ENCODE peak calls at places on chromosomes 5 and 9, in five cellular contexts. I, D, X, A and C are unnamed samples.

GRCh38 chr9:119167267-119167666 is 202.0 kb downstream of the BRINP1 start:
- DNase-seq in I (no peak), D (no peak), X (no peak), A (no peak), C (no peak)

GRCh38 chr9:113482991-113483675 is 19.6 kb downstream of the RGS3 start:
- DNase-seq in I (no peak), D (no peak), X (no peak), A (no peak), C (no peak)

GRCh38 chr5:172678902-172679301 is 37.8 kb downstream of the NEURL1B start:
- DNase-seq in I (no peak), D (no peak), X (no peak), A (no peak), C (no peak)

GRCh38 chr9:136693490-136694162 is 6.4 kb upstream of the AGPAT2 start:
- DNase-seq in I (no peak), D (no peak), X (peak; percentile 16), A (no peak), C (no peak)

GRCh38 chr5:90558344-90559192 is at the start of gene ADGRV1:
- DNase-seq in I (no peak), D (no peak), X (peak; percentile 78), A (no peak), C (no peak)

GRCh38 chr5:137191179-137191578 is 307.9 kb downstream of the SPOCK1 start:
- DNase-seq in I (no peak), D (no peak), X (peak; percentile 15), A (no peak), C (no peak)

GRCh38 chr5:1515921-1516571 is 7.7 kb downstream of the LPCAT1 start:
- DNase-seq in I (no peak), D (no peak), X (no peak), A (no peak), C (peak; percentile 55)

GRCh38 chr9:35611230-35611797 is 6.3 kb downstream of the TESK1 start:
- DNase-seq in I (no peak), D (no peak), X (peak; percentile 38), A (no peak), C (peak; percentile 50)

GRCh38 chr5:147830035-147830434 is 1.4 kb downstream of the SPINK1 start:
- DNase-seq in I (no peak), D (no peak), X (no peak), A (no peak), C (no peak)

GRCh38 chr5:32074401-32074800 is 99.7 kb downstream of the GOLPH3 start:
- DNase-seq in I (no peak), D (no peak), X (no peak), A (no peak), C (no peak)

GRCh38 chr9:19411316-19411715 is 2.5 kb downstream of the ACER2 start:
- DNase-seq in I (no peak), D (no peak), X (no peak), A (peak; percentile 3), C (no peak)

GRCh38 chr5:172216345-172216744 is 22.4 kb downstream of the EFCAB9 start:
- DNase-seq in I (no peak), D (no peak), X (no peak), A (no peak), C (no peak)

GRCh38 chr9:6759114-6759977 is 1.6 kb downstream of the KDM4C start:
- DNase-seq in I (no peak), D (no peak), X (peak; percentile 91), A (peak; percentile 44), C (peak; percentile 47)

GRCh38 chr9:29211681-29212589 is 1638.7 kb upstream of the C9orf72 start:
- DNase-seq in I (no peak), D (no peak), X (peak; percentile 7), A (no peak), C (no peak)

GRCh38 chr9:29214162-29214520 is 1640.9 kb upstream of the C9orf72 start:
- DNase-seq in I (no peak), D (no peak), X (peak; percentile 51), A (no peak), C (no peak)

GRCh38 chr9:29214702-29215248 is 1641.5 kb upstream of the C9orf72 start:
- DNase-seq in I (no peak), D (no peak), X (no peak), A (no peak), C (no peak)

GRCh38 chr9:29212590-29213373 is 1639.5 kb upstream of the C9orf72 start:
- DNase-seq in I (no peak), D (no peak), X (no peak), A (no peak), C (no peak)

DNA sequence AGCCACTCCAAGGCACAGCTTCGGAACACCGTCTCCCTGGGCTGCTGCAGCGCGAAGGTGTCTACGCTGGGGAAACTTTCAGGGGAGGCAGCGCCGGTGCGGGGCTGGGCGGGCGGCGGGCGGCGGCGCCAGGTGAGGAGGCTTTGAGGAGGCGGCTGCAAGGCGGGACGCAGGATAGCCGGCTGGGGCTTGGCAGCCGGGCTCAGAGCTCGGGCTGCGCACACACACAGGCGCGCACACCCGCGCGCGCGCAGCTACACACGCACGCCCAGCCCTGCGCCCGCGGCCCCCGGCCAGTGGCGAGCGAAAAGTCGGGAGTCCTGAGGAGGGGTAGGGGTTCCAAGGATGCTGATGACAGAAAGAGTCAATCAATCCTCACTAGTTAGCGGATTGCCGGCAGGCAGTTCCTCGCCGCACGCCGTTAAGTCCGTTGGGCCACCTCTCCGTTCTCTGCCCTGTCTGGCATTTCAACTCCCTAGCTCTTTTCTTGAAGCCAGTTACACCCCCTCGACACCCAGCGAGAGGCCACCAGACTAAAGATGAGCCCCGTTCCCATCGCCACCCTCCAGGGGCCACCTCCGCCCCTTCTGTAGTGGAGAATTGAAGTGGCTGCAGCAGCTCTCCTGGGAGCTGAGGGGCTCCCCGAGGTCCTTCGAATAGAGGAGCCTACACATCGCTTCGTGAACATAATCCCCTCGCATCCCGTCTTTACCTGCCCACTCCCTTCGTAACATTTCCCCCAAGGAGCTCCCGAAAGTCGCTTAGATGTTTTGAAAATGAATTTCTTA is 1640.3 kb upstream of the C9orf72 start:
- DNase-seq in I (no peak), D (no peak), X (peak; percentile 10), A (no peak), C (no peak)
- H3K4me3 ChIP-seq in I (no peak within 1 kb of the TSS), D (peak within 1 kb of the TSS; percentile 59), X (peak within 1 kb of the TSS; percentile 46), A (no peak within 1 kb of the TSS), C (no peak within 1 kb of the TSS)

DNA sequence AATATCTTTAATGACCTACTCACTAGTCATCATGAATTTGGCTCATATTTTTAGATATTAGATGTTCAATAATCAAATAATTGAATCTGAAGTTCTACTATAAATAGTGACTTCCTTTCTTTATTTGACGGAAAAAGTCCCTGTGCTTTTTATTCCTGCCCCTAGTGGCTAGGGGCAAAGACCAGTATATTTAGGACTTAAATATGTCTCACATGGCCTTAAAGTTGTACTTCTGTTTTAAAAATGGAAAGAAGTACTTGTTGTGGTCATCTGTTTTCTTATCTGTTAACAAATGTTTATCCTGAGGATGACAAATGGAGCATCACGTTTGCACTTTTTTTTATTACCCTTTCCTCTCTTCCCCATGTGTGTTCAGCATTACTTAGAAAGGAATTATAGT is 89.2 kb upstream of the GRHPR start:
- DNase-seq in I (no peak), D (no peak), X (no peak), A (no peak), C (no peak)
- TF ChIP-seq CTCF in I (no peak), D (no peak), X (peak; percentile 11), A (peak; percentile 11), C (no peak)

GRCh38 chr5:64707191-64707590 is 16.9 kb downstream of the SHISAL2B start:
- DNase-seq in I (no peak), D (no peak), X (no peak), A (no peak), C (no peak)
- H3K4me3 ChIP-seq in I (no peak overlapping the region), D (no peak overlapping the region), X (no peak overlapping the region), A (no peak overlapping the region), C (no peak overlapping the region)

GRCh38 chr5:65811004-65811403 is 89.0 kb downstream of the NLN start:
- DNase-seq in I (no peak), D (no peak), X (peak; percentile 78), A (no peak), C (no peak)
- TF ChIP-seq CTCF in I (no peak), D (no peak), X (no peak), A (no peak), C (no peak)

GRCh38 chr5:55600536-55601208 is 65.9 kb upstream of the PLPP1 start:
- DNase-seq in I (no peak), D (no peak), X (peak; percentile 69), A (no peak), C (no peak)
- H3K4me3 ChIP-seq in I (no peak overlapping the region), D (peak overlapping the region; percentile 31), X (no peak overlapping the region), A (no peak overlapping the region), C (no peak overlapping the region)

GRCh38 chr9:69785757-69786156 is 25.9 kb upstream of the PTAR1 start:
- DNase-seq in I (peak; percentile 14), D (no peak), X (peak; percentile 74), A (peak; percentile 52), C (no peak)
- TF ChIP-seq CTCF in I (peak; percentile 66), D (no peak), X (peak; percentile 60), A (peak; percentile 72), C (no peak)

GRCh38 chr5:142324377-142324870 is 397 bp downstream of the SPRY4 start:
- DNase-seq in I (no peak), D (no peak), X (no peak), A (no peak), C (no peak)

GRCh38 chr5:142320851-142321560 is 3.8 kb downstream of the SPRY4 start:
- DNase-seq in I (no peak), D (no peak), X (peak; percentile 30), A (no peak), C (peak; percentile 60)

GRCh38 chr5:142323480-142324376 is 1.1 kb downstream of the SPRY4 start:
- DNase-seq in I (no peak), D (no peak), X (peak; percentile 55), A (no peak), C (no peak)

GRCh38 chr5:142322403-142322746 is 2.4 kb downstream of the SPRY4 start:
- DNase-seq in I (no peak), D (no peak), X (no peak), A (no peak), C (no peak)

DNA sequence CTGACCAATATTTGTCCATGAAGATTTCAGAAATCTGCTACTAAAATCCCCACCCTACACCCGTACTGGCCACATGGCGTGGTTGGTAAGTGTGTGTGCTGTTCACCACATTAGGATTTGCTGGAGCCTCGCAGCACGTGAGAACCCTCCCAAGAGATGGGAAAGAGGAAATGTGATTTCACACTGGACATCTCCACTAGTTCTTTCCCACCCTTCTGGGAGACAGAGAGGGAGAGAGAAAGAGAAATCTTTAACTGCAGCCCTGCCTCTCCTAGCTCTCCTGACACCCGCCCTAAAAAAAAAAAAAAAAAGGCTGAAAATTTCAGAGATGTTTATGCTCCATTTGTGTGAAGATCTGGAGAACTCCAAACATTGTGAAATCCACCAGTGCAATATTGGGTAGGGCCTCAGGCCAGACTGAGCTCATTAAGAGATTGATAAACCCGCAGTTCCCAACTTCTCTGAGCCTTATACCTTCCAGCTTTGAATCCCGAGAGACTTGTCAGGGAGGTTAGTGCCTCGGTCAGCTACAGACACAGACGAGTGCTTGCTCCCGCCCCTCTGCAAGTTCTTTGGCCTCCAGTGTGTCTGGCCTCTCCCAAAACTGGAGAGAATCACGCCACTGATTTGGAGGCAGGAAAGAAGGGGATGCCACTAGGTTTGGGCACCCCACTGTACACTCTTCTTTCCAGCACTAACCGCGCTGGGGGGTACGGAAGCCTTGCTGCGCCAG is 1.9 kb downstream of the SPRY4 start:
- DNase-seq in I (no peak), D (no peak), X (peak; percentile 47), A (no peak), C (peak; percentile 34)
- H3K4me3 ChIP-seq in I (peak overlapping the region; percentile 81), D (peak overlapping the region; percentile 72), X (peak overlapping the region; percentile 87), A (peak overlapping the region; percentile 88), C (no peak overlapping the region)

GRCh38 chr5:84274585-84275468 is 109.9 kb downstream of the EDIL3 start:
- DNase-seq in I (no peak), D (no peak), X (peak; percentile 47), A (no peak), C (no peak)
- TF ChIP-seq CTCF in I (peak; percentile 25), D (peak; percentile 53), X (peak; percentile 41), A (peak; percentile 63), C (no peak)